ENCODE peak calls at places on chromosome 6, in five cellular contexts. One of them, this sample, is unnamed.

GRCh38 chr6:14922306-14922705 is 323.6 kb upstream of the JARID2 start:
- DNase-seq in hepatocyte: no peak
- DNase-seq in osteocyte: no peak
- DNase-seq in activated B cell treated with CpG ODN at 0.5 μM for 24 hours: no peak
- DNase-seq in esophagus squamous epithelium: no peak
- DNase-seq in this sample: no peak

GRCh38 chr6:159875194-159875593 is 15.6 kb upstream of the MAS1 start:
- DNase-seq in hepatocyte: no peak
- DNase-seq in osteocyte: no peak
- DNase-seq in activated B cell treated with CpG ODN at 0.5 μM for 24 hours: no peak
- DNase-seq in esophagus squamous epithelium: no peak
- DNase-seq in this sample: no peak

GRCh38 chr6:37960139-37960935 is 140.8 kb downstream of the ZFAND3 start:
- DNase-seq in hepatocyte: no peak
- DNase-seq in osteocyte: no peak
- DNase-seq in activated B cell treated with CpG ODN at 0.5 μM for 24 hours: no peak
- DNase-seq in esophagus squamous epithelium: no peak
- DNase-seq in this sample: no peak

GRCh38 chr6:110858016-110858415 is 16.6 kb upstream of the AMD1 start:
- DNase-seq in hepatocyte: no peak
- DNase-seq in osteocyte: no peak
- DNase-seq in activated B cell treated with CpG ODN at 0.5 μM for 24 hours: no peak
- DNase-seq in esophagus squamous epithelium: no peak
- DNase-seq in this sample: no peak

GRCh38 chr6:161710698-161711097 is 436.8 kb upstream of the AGPAT4 start:
- DNase-seq in hepatocyte: no peak
- DNase-seq in osteocyte: no peak
- DNase-seq in activated B cell treated with CpG ODN at 0.5 μM for 24 hours: no peak
- DNase-seq in esophagus squamous epithelium: no peak
- DNase-seq in this sample: no peak

GRCh38 chr6:125918681-125919566 is 37.6 kb upstream of the HINT3 start:
- DNase-seq in hepatocyte: peak; percentile 55
- DNase-seq in osteocyte: no peak
- DNase-seq in activated B cell treated with CpG ODN at 0.5 μM for 24 hours: no peak
- DNase-seq in esophagus squamous epithelium: no peak
- DNase-seq in this sample: no peak

GRCh38 chr6:139448998-139449610 is 74.7 kb upstream of the CITED2 start:
- DNase-seq in hepatocyte: no peak
- DNase-seq in osteocyte: no peak
- DNase-seq in activated B cell treated with CpG ODN at 0.5 μM for 24 hours: no peak
- DNase-seq in esophagus squamous epithelium: no peak
- DNase-seq in this sample: no peak

GRCh38 chr6:167796668-167797031 is 30.1 kb upstream of the AFDN start:
- DNase-seq in hepatocyte: no peak
- DNase-seq in osteocyte: no peak
- DNase-seq in activated B cell treated with CpG ODN at 0.5 μM for 24 hours: no peak
- DNase-seq in esophagus squamous epithelium: no peak
- DNase-seq in this sample: no peak

GRCh38 chr6:44156494-44157151 is 2.0 kb upstream of the CAPN11 start:
- DNase-seq in hepatocyte: peak; percentile 67
- DNase-seq in osteocyte: no peak
- DNase-seq in activated B cell treated with CpG ODN at 0.5 μM for 24 hours: no peak
- DNase-seq in esophagus squamous epithelium: no peak
- DNase-seq in this sample: no peak

GRCh38 chr6:21827425-21828192 is 234.1 kb downstream of the SOX4 start:
- DNase-seq in hepatocyte: no peak
- DNase-seq in osteocyte: no peak
- DNase-seq in activated B cell treated with CpG ODN at 0.5 μM for 24 hours: no peak
- DNase-seq in esophagus squamous epithelium: no peak
- DNase-seq in this sample: no peak

GRCh38 chr6:40326689-40327404 is 260.3 kb downstream of the LRFN2 start:
- DNase-seq in hepatocyte: no peak
- DNase-seq in osteocyte: no peak
- DNase-seq in activated B cell treated with CpG ODN at 0.5 μM for 24 hours: no peak
- DNase-seq in esophagus squamous epithelium: no peak
- DNase-seq in this sample: no peak

GRCh38 chr6:112008482-112008881 is 45.4 kb upstream of the CCN6 start:
- DNase-seq in hepatocyte: no peak
- DNase-seq in osteocyte: no peak
- DNase-seq in activated B cell treated with CpG ODN at 0.5 μM for 24 hours: no peak
- DNase-seq in esophagus squamous epithelium: no peak
- DNase-seq in this sample: no peak

GRCh38 chr6:26431258-26432162 is 8.8 kb upstream of the BTN3A3 start:
- DNase-seq in hepatocyte: no peak
- DNase-seq in osteocyte: no peak
- DNase-seq in activated B cell treated with CpG ODN at 0.5 μM for 24 hours: no peak
- DNase-seq in esophagus squamous epithelium: no peak
- DNase-seq in this sample: no peak
- TF ChIP-seq CTCF in hepatocyte: no peak
- TF ChIP-seq CTCF in osteocyte: no peak
- TF ChIP-seq CTCF in activated B cell treated with CpG ODN at 0.5 μM for 24 hours: no peak
- TF ChIP-seq CTCF in esophagus squamous epithelium: no peak
- TF ChIP-seq CTCF in this sample: no peak

GRCh38 chr6:29708432-29709177 is 14.6 kb upstream of the HLA-F start:
- DNase-seq in hepatocyte: no peak
- DNase-seq in osteocyte: no peak
- DNase-seq in activated B cell treated with CpG ODN at 0.5 μM for 24 hours: no peak
- DNase-seq in esophagus squamous epithelium: no peak
- DNase-seq in this sample: no peak

GRCh38 chr6:29705389-29706231 is 17.6 kb upstream of the HLA-F start:
- DNase-seq in hepatocyte: peak; percentile 72
- DNase-seq in osteocyte: no peak
- DNase-seq in activated B cell treated with CpG ODN at 0.5 μM for 24 hours: no peak
- DNase-seq in esophagus squamous epithelium: no peak
- DNase-seq in this sample: no peak

GRCh38 chr6:29702519-29703103 is 20.6 kb upstream of the HLA-F start:
- DNase-seq in hepatocyte: peak; percentile 66
- DNase-seq in osteocyte: no peak
- DNase-seq in activated B cell treated with CpG ODN at 0.5 μM for 24 hours: peak; percentile 31
- DNase-seq in esophagus squamous epithelium: no peak
- DNase-seq in this sample: no peak
- TF ChIP-seq CTCF in hepatocyte: peak; percentile 62
- TF ChIP-seq CTCF in osteocyte: peak; percentile 71
- TF ChIP-seq CTCF in activated B cell treated with CpG ODN at 0.5 μM for 24 hours: no peak
- TF ChIP-seq CTCF in esophagus squamous epithelium: peak; percentile 52
- TF ChIP-seq CTCF in this sample: peak; percentile 64

GRCh38 chr6:166436195-166437139 is 53.7 kb upstream of the MPC1 start:
- DNase-seq in hepatocyte: no peak
- DNase-seq in osteocyte: no peak
- DNase-seq in activated B cell treated with CpG ODN at 0.5 μM for 24 hours: no peak
- DNase-seq in esophagus squamous epithelium: no peak
- DNase-seq in this sample: no peak

GRCh38 chr6:166437661-166438060 is 54.9 kb upstream of the MPC1 start:
- DNase-seq in hepatocyte: no peak
- DNase-seq in osteocyte: no peak
- DNase-seq in activated B cell treated with CpG ODN at 0.5 μM for 24 hours: no peak
- DNase-seq in esophagus squamous epithelium: no peak
- DNase-seq in this sample: no peak

GRCh38 chr6:166433096-166433495 is 50.4 kb upstream of the MPC1 start:
- DNase-seq in hepatocyte: no peak
- DNase-seq in osteocyte: no peak
- DNase-seq in activated B cell treated with CpG ODN at 0.5 μM for 24 hours: no peak
- DNase-seq in esophagus squamous epithelium: no peak
- DNase-seq in this sample: no peak

GRCh38 chr6:166434336-166434735 is 51.6 kb upstream of the MPC1 start:
- DNase-seq in hepatocyte: no peak
- DNase-seq in osteocyte: no peak
- DNase-seq in activated B cell treated with CpG ODN at 0.5 μM for 24 hours: no peak
- DNase-seq in esophagus squamous epithelium: no peak
- DNase-seq in this sample: no peak

DNA sequence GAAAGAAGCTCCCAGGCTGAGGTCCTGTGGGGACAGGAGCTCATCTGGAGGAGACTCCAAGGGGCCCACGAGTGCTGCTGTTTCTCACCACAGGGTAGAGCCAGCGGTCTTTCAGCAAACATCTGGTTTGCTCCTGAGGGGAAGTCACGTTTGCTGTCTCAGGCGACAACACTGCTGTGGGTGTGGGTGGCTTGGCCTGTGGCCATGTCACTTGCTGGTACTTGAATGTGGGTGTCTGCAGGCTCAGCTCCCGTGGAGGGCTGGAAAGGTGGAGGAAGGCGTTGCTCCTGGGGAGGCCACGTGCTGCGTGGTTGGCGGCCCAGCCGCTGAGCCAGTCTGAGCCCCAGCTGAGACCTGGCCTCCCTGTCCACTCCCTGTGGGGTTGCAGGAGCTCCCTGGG is 52.8 kb upstream of the MPC1 start:
- DNase-seq in hepatocyte: no peak
- DNase-seq in osteocyte: no peak
- DNase-seq in activated B cell treated with CpG ODN at 0.5 μM for 24 hours: no peak
- DNase-seq in esophagus squamous epithelium: no peak
- DNase-seq in this sample: no peak
- TF ChIP-seq CTCF in hepatocyte: no peak
- TF ChIP-seq CTCF in osteocyte: no peak
- TF ChIP-seq CTCF in activated B cell treated with CpG ODN at 0.5 μM for 24 hours: no peak
- TF ChIP-seq CTCF in esophagus squamous epithelium: no peak
- TF ChIP-seq CTCF in this sample: no peak

GRCh38 chr6:119195204-119195603 is 116.7 kb upstream of the FAM184A start:
- DNase-seq in hepatocyte: no peak
- DNase-seq in osteocyte: no peak
- DNase-seq in activated B cell treated with CpG ODN at 0.5 μM for 24 hours: no peak
- DNase-seq in esophagus squamous epithelium: no peak
- DNase-seq in this sample: no peak
- TF ChIP-seq CTCF in hepatocyte: no peak
- TF ChIP-seq CTCF in osteocyte: no peak
- TF ChIP-seq CTCF in activated B cell treated with CpG ODN at 0.5 μM for 24 hours: no peak
- TF ChIP-seq CTCF in esophagus squamous epithelium: no peak
- TF ChIP-seq CTCF in this sample: no peak

DNA sequence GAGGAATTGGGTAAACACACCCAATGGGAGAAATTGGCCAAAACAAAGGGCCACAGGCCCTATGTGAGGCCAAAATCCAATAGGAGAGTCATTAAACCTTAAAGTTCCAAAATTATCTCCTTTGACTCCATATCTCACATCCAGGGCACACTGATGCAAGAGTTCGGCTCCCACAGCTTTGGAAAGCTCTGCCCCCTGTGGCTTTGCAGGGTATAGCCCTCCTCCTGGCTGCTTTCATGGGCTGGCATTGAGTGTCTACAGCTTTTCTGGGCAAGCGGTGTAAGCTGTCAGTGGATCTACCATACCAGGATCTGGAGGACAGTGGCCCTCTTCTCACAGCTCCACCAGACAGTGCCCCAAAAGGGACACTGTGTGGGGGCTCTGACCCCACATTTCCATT is 160.5 kb downstream of the ADGRG6 start:
- DNase-seq in hepatocyte: no peak
- DNase-seq in osteocyte: no peak
- DNase-seq in activated B cell treated with CpG ODN at 0.5 μM for 24 hours: no peak
- DNase-seq in esophagus squamous epithelium: no peak
- DNase-seq in this sample: no peak
- TF ChIP-seq CTCF in hepatocyte: peak; percentile 3
- TF ChIP-seq CTCF in osteocyte: no peak
- TF ChIP-seq CTCF in activated B cell treated with CpG ODN at 0.5 μM for 24 hours: no peak
- TF ChIP-seq CTCF in esophagus squamous epithelium: no peak
- TF ChIP-seq CTCF in this sample: no peak

DNA sequence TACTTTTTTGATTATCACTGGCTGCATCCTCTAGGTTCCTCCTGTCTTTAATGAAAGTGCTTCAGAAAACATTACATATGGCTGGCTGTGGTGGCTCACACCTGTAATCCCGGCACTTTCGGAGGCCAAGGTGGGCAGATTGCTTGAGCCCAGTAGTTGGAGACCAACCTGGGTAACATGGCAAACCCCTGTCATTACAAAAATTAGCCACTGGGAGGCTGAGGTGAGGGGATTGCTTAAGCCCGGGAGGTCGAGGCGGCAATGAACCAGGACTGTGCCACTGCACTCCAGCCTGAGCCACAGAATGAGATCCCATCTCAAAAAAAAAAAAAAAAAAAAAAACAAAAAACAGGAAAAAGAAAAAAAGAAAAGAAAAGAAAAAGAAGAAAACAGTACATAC is 35.3 kb downstream of the BEND3 start:
- DNase-seq in hepatocyte: no peak
- DNase-seq in osteocyte: no peak
- DNase-seq in activated B cell treated with CpG ODN at 0.5 μM for 24 hours: no peak
- DNase-seq in esophagus squamous epithelium: no peak
- DNase-seq in this sample: no peak
- TF ChIP-seq CTCF in hepatocyte: peak; percentile 18
- TF ChIP-seq CTCF in osteocyte: peak; percentile 16
- TF ChIP-seq CTCF in activated B cell treated with CpG ODN at 0.5 μM for 24 hours: no peak
- TF ChIP-seq CTCF in esophagus squamous epithelium: no peak
- TF ChIP-seq CTCF in this sample: no peak

This sample was measured in thoracic aorta.